ENCODE peak calls at places on chromosomes 12 and 14, in nine cellular contexts. L, H, B, D, X, J, K, Z and W are unnamed samples.

GRCh38 chr14:36944307-36945010 is 227.9 kb downstream of the SLC25A21 start:
- DNase-seq in L (no peak), H (no peak), B (no peak), D (no peak), X (no peak), J (no peak), K (no peak), Z (peak; percentile 90), W (peak; percentile 17)

GRCh38 chr12:126537961-126538530 is 1472.8 kb downstream of the AACS start:
- DNase-seq in L (no peak), H (no peak), B (no peak), D (no peak), X (no peak), J (no peak), K (no peak), Z (no peak), W (peak; percentile 57)

GRCh38 chr12:31106101-31106803 is 32.6 kb downstream of the DDX11 start:
- DNase-seq in L (peak; percentile 67), H (no peak), B (no peak), D (peak; percentile 42), X (no peak), J (no peak), K (no peak), Z (no peak), W (no peak)

GRCh38 chr12:55703288-55703687 is 4.4 kb downstream of the ITGA7 start:
- DNase-seq in L (peak; percentile 18), H (no peak), B (no peak), D (no peak), X (no peak), J (no peak), K (no peak), Z (no peak), W (no peak)

GRCh38 chr14:65506801-65507200 is 94.3 kb downstream of the FUT8 start:
- DNase-seq in L (no peak), H (no peak), B (no peak), D (no peak), X (no peak), J (no peak), K (no peak), Z (no peak), W (no peak)

GRCh38 chr14:95008445-95009217 is 148.7 kb downstream of the DICER1 start:
- DNase-seq in L (no peak), H (no peak), B (no peak), D (no peak), X (no peak), J (no peak), K (no peak), Z (no peak), W (no peak)

GRCh38 chr14:81301371-81301770 is 80.6 kb upstream of the GTF2A1 start:
- DNase-seq in L (no peak), H (no peak), B (no peak), D (no peak), X (no peak), J (no peak), K (no peak), Z (no peak), W (no peak)

GRCh38 chr14:95303552-95303951 is 16.2 kb downstream of the CLMN start:
- DNase-seq in L (no peak), H (peak; percentile 65), B (no peak), D (no peak), X (no peak), J (no peak), K (no peak), Z (no peak), W (no peak)

GRCh38 chr14:24368215-24368561 is 204 bp downstream of the NFATC4 start:
- DNase-seq in L (no peak), H (no peak), B (no peak), D (peak; percentile 73), X (no peak), J (no peak), K (no peak), Z (no peak), W (no peak)

GRCh38 chr12:49170924-49171323 is 18.0 kb downstream of the TUBA1A start:
- DNase-seq in L (no peak), H (no peak), B (no peak), D (no peak), X (no peak), J (no peak), K (no peak), Z (no peak), W (no peak)

GRCh38 chr12:12503384-12504078 is 59.1 kb downstream of the DUSP16 start:
- DNase-seq in L (no peak), H (no peak), B (peak; percentile 23), D (no peak), X (no peak), J (no peak), K (no peak), Z (no peak), W (no peak)

GRCh38 chr12:112823582-112824149 is 32.1 kb downstream of the RPH3A start:
- DNase-seq in L (no peak), H (no peak), B (no peak), D (no peak), X (no peak), J (no peak), K (no peak), Z (no peak), W (no peak)

GRCh38 chr12:6772729-6773661 is 675 bp downstream of the LAG3 start:
- DNase-seq in L (no peak), H (no peak), B (no peak), D (no peak), X (no peak), J (no peak), K (no peak), Z (no peak), W (no peak)

GRCh38 chr12:108363165-108363564 is 24.1 kb upstream of the CMKLR1 start:
- DNase-seq in L (no peak), H (no peak), B (no peak), D (no peak), X (no peak), J (no peak), K (no peak), Z (no peak), W (no peak)

GRCh38 chr14:34029921-34030334 is 79.1 kb upstream of the EGLN3 start:
- DNase-seq in L (no peak), H (no peak), B (no peak), D (no peak), X (no peak), J (no peak), K (peak; percentile 70), Z (no peak), W (peak; percentile 13)

GRCh38 chr12:116276433-116277216 is 868 bp downstream of the MED13L start:
- DNase-seq in L (peak; percentile 95), H (peak; percentile 60), B (peak; percentile 60), D (peak; percentile 89), X (no peak), J (no peak), K (peak; percentile 67), Z (peak; percentile 69), W (peak; percentile 65)

GRCh38 chr12:93818488-93819047 is 141.4 kb downstream of the CRADD start:
- DNase-seq in L (no peak), H (no peak), B (no peak), D (no peak), X (no peak), J (no peak), K (no peak), Z (no peak), W (no peak)